ENCODE peak calls at places on chromosomes 12 and 14, in seven cellular contexts. R is CD4-positive, CD25-positive, alpha-beta regulatory T cell; C is body of pancreas; V is sigmoid colon; M is A673; P is naive thymus-derived CD4-positive, alpha-beta T cell; K is psoas muscle. O is an unnamed sample. For H3K4me1, the result is how much of the 10 kb centered on the place peaks cover.

GRCh38 chr12:88472248-88472647 is 108.0 kb downstream of the KITLG start:
- DNase-seq in R (no peak), C (no peak), V (no peak), M (no peak), P (no peak), K (no peak), O (no peak)

GRCh38 chr14:49461529-49462401 is 124.4 kb downstream of the RPS29 start:
- DNase-seq in R (peak), C (peak), V (no peak), M (peak), P (peak), K (no peak), O (peak)

GRCh38 chr12:46743471-46743870 is 82.3 kb downstream of the SLC38A4 start:
- DNase-seq in R (no peak), C (no peak), V (no peak), M (no peak), P (no peak), K (no peak), O (no peak)

GRCh38 chr12:131830335-131831020 is 2.3 kb downstream of the MMP17 start:
- DNase-seq in R (peak), C (peak), V (peak), M (peak), P (peak), K (peak), O (peak)

GRCh38 chr14:55780156-55780946 is 200.3 kb downstream of the KTN1 start:
- DNase-seq in R (no peak), C (peak), V (no peak), M (no peak), P (no peak), K (peak), O (peak)

GRCh38 chr12:111546758-111547383 is 52.2 kb downstream of the ATXN2 start:
- DNase-seq in R (peak), C (no peak), V (no peak), M (no peak), P (no peak), K (no peak), O (no peak)

GRCh38 chr12:88946377-88946997 is 366.2 kb upstream of the KITLG start:
- DNase-seq in R (no peak), C (no peak), V (no peak), M (peak), P (no peak), K (no peak), O (no peak)

GRCh38 chr12:44846826-44847225 is 29.3 kb downstream of the NELL2 start:
- DNase-seq in R (no peak), C (no peak), V (no peak), M (no peak), P (no peak), K (no peak), O (no peak)

GRCh38 chr12:130138478-130138877 is 23.8 kb upstream of the FZD10 start:
- DNase-seq in R (no peak), C (no peak), V (no peak), M (no peak), P (no peak), K (peak), O (no peak)

GRCh38 chr14:26204954-26205479 is 392.8 kb downstream of the NOVA1 start:
- DNase-seq in R (no peak), C (peak), V (peak), M (no peak), P (no peak), K (peak), O (peak)

GRCh38 chr12:100499416-100499815 is 25.8 kb downstream of the NR1H4 start:
- DNase-seq in R (no peak), C (no peak), V (no peak), M (no peak), P (no peak), K (no peak), O (no peak)

GRCh38 chr12:1491983-1492697 is 102.2 kb downstream of the FBXL14 start:
- DNase-seq in R (no peak), C (no peak), V (no peak), M (no peak), P (no peak), K (no peak), O (no peak)

GRCh38 chr12:46372131-46372851 is at the start of gene SLC38A2:
- DNase-seq in R (peak), C (peak), V (peak), M (peak), P (peak), K (peak), O (peak)

GRCh38 chr12:113464852-113465719 is 6.6 kb downstream of the LHX5 start:
- DNase-seq in R (no peak), C (peak), V (no peak), M (no peak), P (no peak), K (no peak), O (no peak)

GRCh38 chr12:113467514-113468364 is 3.9 kb downstream of the LHX5 start:
- DNase-seq in R (no peak), C (no peak), V (no peak), M (no peak), P (no peak), K (no peak), O (no peak)

GRCh38 chr12:113467154-113467513 is 4.5 kb downstream of the LHX5 start:
- DNase-seq in R (no peak), C (no peak), V (no peak), M (no peak), P (no peak), K (no peak), O (no peak)

GRCh38 chr12:113465808-113466769 is 5.6 kb downstream of the LHX5 start:
- DNase-seq in R (no peak), C (no peak), V (no peak), M (no peak), P (no peak), K (no peak), O (no peak)

GRCh38 chr12:113466770-113467153 is 4.9 kb downstream of the LHX5 start:
- DNase-seq in R (no peak), C (no peak), V (no peak), M (no peak), P (no peak), K (no peak), O (no peak)
- H3K4me3 ChIP-seq in R (no peak), C (no peak), V (peak), M (no peak), P (no peak), K (peak), O (no peak)

GRCh38 chr12:57088442-57089258 is at the start of gene NAB2:
- DNase-seq in R (peak), C (peak), V (peak), M (peak), P (peak), K (peak), O (peak)
- H3K4me1 ChIP-seq in R (half or more), C (under half), V (under half), M (half or more), P (under half), K (under half), O (under half)

GRCh38 chr14:77125275-77126073 is 16.1 kb downstream of the ZDHHC22 start:
- DNase-seq in R (no peak), C (no peak), V (no peak), M (no peak), P (no peak), K (no peak), O (no peak)
- H3K4me3 ChIP-seq in R (no peak), C (no peak), V (peak), M (peak), P (peak), K (peak), O (no peak)

GRCh38 chr14:104676130-104676693 is 13.2 kb upstream of the INF2 start:
- DNase-seq in R (no peak), C (no peak), V (peak), M (no peak), P (no peak), K (no peak), O (no peak)
- H3K4me1 ChIP-seq in R (under half), C (under half), V (under half), M (under half), P (under half), K (under half), O (under half)

DNA sequence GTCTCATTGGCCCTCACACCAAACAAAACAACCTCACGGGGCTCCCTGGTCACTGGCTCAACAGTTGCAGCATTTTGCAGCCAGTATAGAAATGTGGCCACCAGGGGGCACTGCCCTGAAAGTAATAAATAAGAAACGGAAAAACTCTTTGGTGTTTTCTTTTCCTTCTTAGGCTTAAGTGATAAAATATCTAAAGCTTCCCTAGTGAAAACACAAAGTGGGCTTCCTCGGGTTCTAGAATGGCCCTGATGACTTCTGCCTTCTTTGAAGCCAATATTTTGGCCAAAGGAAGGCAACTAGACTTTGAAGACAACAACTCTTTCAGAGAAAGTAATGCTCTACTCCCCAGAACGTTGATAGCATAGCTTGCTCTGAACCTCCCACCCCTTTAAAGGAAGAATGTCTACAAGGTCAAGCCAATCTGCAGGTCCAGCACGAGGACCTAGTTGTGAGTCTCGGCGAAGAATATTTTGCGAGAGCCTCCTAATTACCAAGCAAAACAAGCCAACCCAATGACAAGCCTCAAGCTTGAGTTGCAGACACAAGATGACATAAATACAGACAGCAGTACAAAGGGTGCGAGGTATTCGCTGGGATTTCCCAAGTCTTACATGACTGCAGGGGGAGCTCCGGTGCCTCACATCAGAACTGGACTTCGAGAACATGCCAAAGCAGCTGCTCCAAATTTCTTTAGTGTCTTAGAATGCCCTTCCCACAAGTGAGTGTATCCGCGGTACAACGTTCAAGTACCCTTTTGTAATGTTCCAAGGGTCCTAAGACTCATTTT is 2.6 kb downstream of the ITPK1 start:
- DNase-seq in R (peak), C (peak), V (peak), M (peak), P (peak), K (peak), O (peak)
- H3K4me3 ChIP-seq in R (peak), C (no peak), V (peak), M (peak), P (peak), K (peak), O (no peak)

DNA sequence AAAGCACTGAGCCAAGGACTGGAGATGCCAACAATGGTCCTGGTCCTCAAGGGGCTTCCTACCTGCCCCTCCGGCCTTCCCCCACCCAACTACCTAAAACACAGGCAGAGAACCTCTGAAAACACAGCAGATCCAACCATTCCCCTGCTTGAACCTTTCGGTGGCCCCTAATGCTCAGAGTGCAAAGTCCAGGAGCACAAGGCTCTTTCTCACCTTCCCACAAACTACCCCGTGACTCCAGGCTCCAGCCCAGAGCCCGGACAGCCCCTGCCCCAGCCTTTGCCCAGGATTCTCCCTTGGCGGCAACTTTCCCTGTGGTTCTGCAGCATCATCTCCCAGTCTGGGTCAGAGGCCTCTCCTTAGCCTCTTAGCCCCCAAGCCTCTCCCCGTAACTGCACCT is 1.6 kb upstream of the CD9 start:
- DNase-seq in R (no peak), C (no peak), V (no peak), M (no peak), P (no peak), K (no peak), O (no peak)
- H3K4me1 ChIP-seq in R (under half), C (under half), V (half or more), M (under half), P (under half), K (under half), O (under half)

DNA sequence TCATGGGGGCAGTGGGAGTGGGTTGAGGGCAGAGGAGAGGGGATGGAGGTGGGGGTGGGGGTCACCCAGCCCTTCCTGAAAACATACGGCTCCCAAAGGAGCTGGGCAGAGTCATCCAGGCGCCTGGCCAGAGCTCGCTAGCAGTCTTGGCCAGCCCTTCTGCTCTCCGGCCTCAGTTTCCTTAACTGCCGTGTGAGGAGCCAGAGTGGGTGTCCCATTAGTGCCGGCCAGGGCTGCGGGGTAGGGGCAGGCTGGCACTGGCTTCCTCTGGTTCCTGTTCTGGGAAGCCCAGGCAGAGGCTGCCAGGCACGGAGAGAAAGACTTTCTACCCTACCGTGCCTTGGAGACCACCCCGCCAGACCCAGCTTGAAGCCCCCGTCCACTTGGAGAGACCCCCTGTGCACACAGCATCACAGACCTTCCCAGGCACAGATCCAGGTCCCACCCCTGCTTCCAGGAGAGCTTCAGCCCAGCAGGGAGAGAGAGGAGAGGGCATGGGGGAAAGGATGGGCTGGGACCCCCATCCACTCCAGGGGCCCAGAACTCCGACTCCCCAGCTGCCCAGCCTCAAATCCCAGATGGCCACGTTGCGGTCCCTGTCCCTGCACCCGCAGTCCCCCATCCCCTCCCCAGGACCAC is 93.3 kb downstream of the RFLNA start:
- DNase-seq in R (no peak), C (no peak), V (no peak), M (no peak), P (no peak), K (no peak), O (no peak)
- H3K4me3 ChIP-seq in R (no peak), C (peak), V (peak), M (no peak), P (no peak), K (peak), O (no peak)

GRCh38 chr12:108801736-108802665 is 55.4 kb downstream of the SSH1 start:
- DNase-seq in R (no peak), C (no peak), V (peak), M (no peak), P (no peak), K (peak), O (peak)

GRCh38 chr12:108804361-108804949 is 52.9 kb downstream of the SSH1 start:
- DNase-seq in R (no peak), C (no peak), V (peak), M (peak), P (no peak), K (peak), O (no peak)

GRCh38 chr12:108800591-108800990 is 56.8 kb downstream of the SSH1 start:
- DNase-seq in R (no peak), C (no peak), V (no peak), M (no peak), P (no peak), K (no peak), O (no peak)

GRCh38 chr12:108803428-108804105 is 53.8 kb downstream of the SSH1 start:
- DNase-seq in R (peak), C (peak), V (peak), M (peak), P (peak), K (no peak), O (peak)

DNA sequence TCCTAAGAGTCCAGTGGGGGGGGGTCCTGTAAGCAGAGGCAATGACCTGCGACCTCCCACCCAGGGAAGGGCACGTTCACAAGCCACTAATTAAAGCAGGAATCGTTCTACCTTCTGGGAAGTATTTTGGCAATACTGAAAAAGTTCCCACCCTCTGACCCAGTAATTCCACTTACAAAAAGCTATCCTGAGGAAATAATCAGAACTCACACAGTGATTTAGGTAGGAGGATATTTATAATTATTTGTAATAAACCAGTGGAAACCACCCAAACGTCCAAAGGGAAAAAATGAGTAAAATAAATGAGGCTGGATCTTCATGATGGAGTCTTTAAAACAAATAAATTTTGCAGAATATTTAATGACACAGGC is 54.7 kb downstream of the SSH1 start:
- DNase-seq in R (no peak), C (no peak), V (no peak), M (no peak), P (no peak), K (no peak), O (no peak)
- H3K4me1 ChIP-seq in R (under half), C (under half), V (half or more), M (under half), P (under half), K (half or more), O (under half)

O was measured in adrenal gland.